ENCODE peak calls at places on chromosomes 2 and 18, in ten cellular contexts. One of them, this sample, is unnamed.

GRCh38 chr2:239966029-239966847 is 58.9 kb downstream of the NDUFA10 start:
- DNase-seq in ELR: no peak
- DNase-seq in NK-92 treated with Interleukin-12 subunit alpha and Interleukin-12 subunit beta, amount 100 ng/mL, for 24 hours: no peak
- DNase-seq in activated CD8-positive, alpha-beta T cell treated with anti-CD3 and anti-CD28 coated beads for 36 hours: no peak
- DNase-seq in BE2C: no peak
- DNase-seq in activated CD4-positive, alpha-beta T cell treated with anti-CD3 and anti-CD28 coated beads, Interleukin-2, amount 50 U/mL, for 4 hours: no peak
- DNase-seq in H1: no peak
- DNase-seq in fibroblast of pulmonary artery: no peak
- DNase-seq in pons: no peak
- DNase-seq in psoas muscle: peak; percentile 72
- DNase-seq in this sample: no peak

GRCh38 chr18:9333441-9334350 is 877 bp upstream of the TWSG1 start:
- DNase-seq in psoas muscle: peak; percentile 51
- DNase-seq in BE2C: no peak
- DNase-seq in H1: peak; percentile 15
- DNase-seq in fibroblast of pulmonary artery: no peak
- DNase-seq in activated CD8-positive, alpha-beta T cell treated with anti-CD3 and anti-CD28 coated beads for 36 hours: peak; percentile 58
- DNase-seq in NK-92 treated with Interleukin-12 subunit alpha and Interleukin-12 subunit beta, amount 100 ng/mL, for 24 hours: no peak
- DNase-seq in ELR: peak; percentile 73
- DNase-seq in activated CD4-positive, alpha-beta T cell treated with anti-CD3 and anti-CD28 coated beads, Interleukin-2, amount 50 U/mL, for 4 hours: no peak
- DNase-seq in pons: no peak
- DNase-seq in this sample: no peak

GRCh38 chr2:28329184-28329583 is 63.5 kb upstream of the FOSL2 start:
- DNase-seq in NK-92 treated with Interleukin-12 subunit alpha and Interleukin-12 subunit beta, amount 100 ng/mL, for 24 hours: no peak
- DNase-seq in activated CD4-positive, alpha-beta T cell treated with anti-CD3 and anti-CD28 coated beads, Interleukin-2, amount 50 U/mL, for 4 hours: no peak
- DNase-seq in fibroblast of pulmonary artery: no peak
- DNase-seq in psoas muscle: peak; percentile 17
- DNase-seq in pons: no peak
- DNase-seq in BE2C: no peak
- DNase-seq in activated CD8-positive, alpha-beta T cell treated with anti-CD3 and anti-CD28 coated beads for 36 hours: no peak
- DNase-seq in H1: no peak
- DNase-seq in ELR: no peak
- DNase-seq in this sample: no peak

GRCh38 chr18:53225567-53226325 is 885.7 kb downstream of the DCC start:
- DNase-seq in BE2C: no peak
- DNase-seq in pons: no peak
- DNase-seq in fibroblast of pulmonary artery: no peak
- DNase-seq in NK-92 treated with Interleukin-12 subunit alpha and Interleukin-12 subunit beta, amount 100 ng/mL, for 24 hours: no peak
- DNase-seq in activated CD8-positive, alpha-beta T cell treated with anti-CD3 and anti-CD28 coated beads for 36 hours: no peak
- DNase-seq in H1: no peak
- DNase-seq in ELR: no peak
- DNase-seq in psoas muscle: no peak
- DNase-seq in activated CD4-positive, alpha-beta T cell treated with anti-CD3 and anti-CD28 coated beads, Interleukin-2, amount 50 U/mL, for 4 hours: no peak
- DNase-seq in this sample: no peak

GRCh38 chr2:191895195-191895594 is 48.3 kb upstream of the CAVIN2 start:
- DNase-seq in activated CD8-positive, alpha-beta T cell treated with anti-CD3 and anti-CD28 coated beads for 36 hours: no peak
- DNase-seq in fibroblast of pulmonary artery: no peak
- DNase-seq in BE2C: no peak
- DNase-seq in psoas muscle: no peak
- DNase-seq in pons: no peak
- DNase-seq in activated CD4-positive, alpha-beta T cell treated with anti-CD3 and anti-CD28 coated beads, Interleukin-2, amount 50 U/mL, for 4 hours: no peak
- DNase-seq in H1: no peak
- DNase-seq in ELR: no peak
- DNase-seq in NK-92 treated with Interleukin-12 subunit alpha and Interleukin-12 subunit beta, amount 100 ng/mL, for 24 hours: no peak
- DNase-seq in this sample: no peak

GRCh38 chr2:24929230-24929629 is 9.2 kb upstream of the ADCY3 start:
- DNase-seq in activated CD8-positive, alpha-beta T cell treated with anti-CD3 and anti-CD28 coated beads for 36 hours: no peak
- DNase-seq in ELR: no peak
- DNase-seq in activated CD4-positive, alpha-beta T cell treated with anti-CD3 and anti-CD28 coated beads, Interleukin-2, amount 50 U/mL, for 4 hours: no peak
- DNase-seq in psoas muscle: no peak
- DNase-seq in fibroblast of pulmonary artery: no peak
- DNase-seq in BE2C: no peak
- DNase-seq in pons: no peak
- DNase-seq in NK-92 treated with Interleukin-12 subunit alpha and Interleukin-12 subunit beta, amount 100 ng/mL, for 24 hours: no peak
- DNase-seq in H1: no peak
- DNase-seq in this sample: no peak

GRCh38 chr2:118614856-118615255 is 232.6 kb downstream of the EN1 start:
- DNase-seq in pons: no peak
- DNase-seq in BE2C: no peak
- DNase-seq in fibroblast of pulmonary artery: peak; percentile 33
- DNase-seq in ELR: no peak
- DNase-seq in H1: no peak
- DNase-seq in activated CD8-positive, alpha-beta T cell treated with anti-CD3 and anti-CD28 coated beads for 36 hours: no peak
- DNase-seq in activated CD4-positive, alpha-beta T cell treated with anti-CD3 and anti-CD28 coated beads, Interleukin-2, amount 50 U/mL, for 4 hours: no peak
- DNase-seq in psoas muscle: no peak
- DNase-seq in NK-92 treated with Interleukin-12 subunit alpha and Interleukin-12 subunit beta, amount 100 ng/mL, for 24 hours: no peak
- DNase-seq in this sample: no peak

GRCh38 chr2:230416061-230416721 is at the start of gene SP100:
- DNase-seq in activated CD8-positive, alpha-beta T cell treated with anti-CD3 and anti-CD28 coated beads for 36 hours: peak; percentile 89
- DNase-seq in BE2C: no peak
- DNase-seq in fibroblast of pulmonary artery: peak; percentile 82
- DNase-seq in activated CD4-positive, alpha-beta T cell treated with anti-CD3 and anti-CD28 coated beads, Interleukin-2, amount 50 U/mL, for 4 hours: peak; percentile 72
- DNase-seq in NK-92 treated with Interleukin-12 subunit alpha and Interleukin-12 subunit beta, amount 100 ng/mL, for 24 hours: peak; percentile 75
- DNase-seq in ELR: peak; percentile 93
- DNase-seq in psoas muscle: peak; percentile 81
- DNase-seq in pons: peak; percentile 59
- DNase-seq in H1: no peak
- DNase-seq in this sample: peak; percentile 69

GRCh38 chr2:53259395-53260009 is 508.1 kb upstream of the CHAC2 start:
- DNase-seq in activated CD8-positive, alpha-beta T cell treated with anti-CD3 and anti-CD28 coated beads for 36 hours: no peak
- DNase-seq in pons: no peak
- DNase-seq in NK-92 treated with Interleukin-12 subunit alpha and Interleukin-12 subunit beta, amount 100 ng/mL, for 24 hours: no peak
- DNase-seq in BE2C: no peak
- DNase-seq in H1: no peak
- DNase-seq in psoas muscle: peak; percentile 32
- DNase-seq in fibroblast of pulmonary artery: no peak
- DNase-seq in ELR: no peak
- DNase-seq in activated CD4-positive, alpha-beta T cell treated with anti-CD3 and anti-CD28 coated beads, Interleukin-2, amount 50 U/mL, for 4 hours: no peak
- DNase-seq in this sample: no peak

GRCh38 chr18:63159590-63159989 is 160.0 kb downstream of the BCL2 start:
- DNase-seq in psoas muscle: no peak
- DNase-seq in activated CD4-positive, alpha-beta T cell treated with anti-CD3 and anti-CD28 coated beads, Interleukin-2, amount 50 U/mL, for 4 hours: no peak
- DNase-seq in H1: no peak
- DNase-seq in NK-92 treated with Interleukin-12 subunit alpha and Interleukin-12 subunit beta, amount 100 ng/mL, for 24 hours: no peak
- DNase-seq in BE2C: no peak
- DNase-seq in pons: no peak
- DNase-seq in fibroblast of pulmonary artery: no peak
- DNase-seq in activated CD8-positive, alpha-beta T cell treated with anti-CD3 and anti-CD28 coated beads for 36 hours: peak; percentile 69
- DNase-seq in ELR: no peak
- DNase-seq in this sample: no peak

GRCh38 chr2:217937446-217937845 is 65.3 kb downstream of the TNS1 start:
- DNase-seq in pons: no peak
- DNase-seq in psoas muscle: peak; percentile 68
- DNase-seq in H1: no peak
- DNase-seq in BE2C: no peak
- DNase-seq in activated CD8-positive, alpha-beta T cell treated with anti-CD3 and anti-CD28 coated beads for 36 hours: no peak
- DNase-seq in ELR: no peak
- DNase-seq in activated CD4-positive, alpha-beta T cell treated with anti-CD3 and anti-CD28 coated beads, Interleukin-2, amount 50 U/mL, for 4 hours: no peak
- DNase-seq in NK-92 treated with Interleukin-12 subunit alpha and Interleukin-12 subunit beta, amount 100 ng/mL, for 24 hours: no peak
- DNase-seq in fibroblast of pulmonary artery: no peak
- DNase-seq in this sample: no peak

GRCh38 chr2:54455584-54456525 is at the start of gene SPTBN1:
- DNase-seq in NK-92 treated with Interleukin-12 subunit alpha and Interleukin-12 subunit beta, amount 100 ng/mL, for 24 hours: no peak
- DNase-seq in ELR: peak; percentile 88
- DNase-seq in activated CD8-positive, alpha-beta T cell treated with anti-CD3 and anti-CD28 coated beads for 36 hours: peak; percentile 37
- DNase-seq in fibroblast of pulmonary artery: peak; percentile 94
- DNase-seq in psoas muscle: peak; percentile 96
- DNase-seq in BE2C: peak; percentile 86
- DNase-seq in activated CD4-positive, alpha-beta T cell treated with anti-CD3 and anti-CD28 coated beads, Interleukin-2, amount 50 U/mL, for 4 hours: no peak
- DNase-seq in H1: peak; percentile 70
- DNase-seq in pons: peak; percentile 84
- DNase-seq in this sample: no peak

GRCh38 chr2:170313636-170314348 is 135.8 kb downstream of the MYO3B start:
- DNase-seq in activated CD8-positive, alpha-beta T cell treated with anti-CD3 and anti-CD28 coated beads for 36 hours: no peak
- DNase-seq in pons: peak; percentile 5
- DNase-seq in NK-92 treated with Interleukin-12 subunit alpha and Interleukin-12 subunit beta, amount 100 ng/mL, for 24 hours: no peak
- DNase-seq in activated CD4-positive, alpha-beta T cell treated with anti-CD3 and anti-CD28 coated beads, Interleukin-2, amount 50 U/mL, for 4 hours: no peak
- DNase-seq in H1: no peak
- DNase-seq in BE2C: peak; percentile 15
- DNase-seq in ELR: no peak
- DNase-seq in psoas muscle: no peak
- DNase-seq in fibroblast of pulmonary artery: no peak
- DNase-seq in this sample: no peak

GRCh38 chr2:59804662-59805258 is 748.7 kb downstream of the BCL11A start:
- DNase-seq in BE2C: no peak
- DNase-seq in activated CD8-positive, alpha-beta T cell treated with anti-CD3 and anti-CD28 coated beads for 36 hours: no peak
- DNase-seq in fibroblast of pulmonary artery: no peak
- DNase-seq in H1: no peak
- DNase-seq in psoas muscle: no peak
- DNase-seq in NK-92 treated with Interleukin-12 subunit alpha and Interleukin-12 subunit beta, amount 100 ng/mL, for 24 hours: no peak
- DNase-seq in pons: no peak
- DNase-seq in ELR: no peak
- DNase-seq in activated CD4-positive, alpha-beta T cell treated with anti-CD3 and anti-CD28 coated beads, Interleukin-2, amount 50 U/mL, for 4 hours: no peak
- DNase-seq in this sample: no peak

GRCh38 chr18:2924920-2925319 is 78.1 kb downstream of the EMILIN2 start:
- DNase-seq in fibroblast of pulmonary artery: no peak
- DNase-seq in ELR: no peak
- DNase-seq in activated CD8-positive, alpha-beta T cell treated with anti-CD3 and anti-CD28 coated beads for 36 hours: no peak
- DNase-seq in H1: no peak
- DNase-seq in NK-92 treated with Interleukin-12 subunit alpha and Interleukin-12 subunit beta, amount 100 ng/mL, for 24 hours: no peak
- DNase-seq in pons: no peak
- DNase-seq in activated CD4-positive, alpha-beta T cell treated with anti-CD3 and anti-CD28 coated beads, Interleukin-2, amount 50 U/mL, for 4 hours: no peak
- DNase-seq in psoas muscle: no peak
- DNase-seq in BE2C: no peak
- DNase-seq in this sample: no peak

This sample was measured in activated gamma-delta T cell treated with anti-CD3 and anti-CD28 coated beads, Interleukin-2, amount 50 U/mL, for 16 hours.